ENCODE peak calls at places on chromosome 19, in five cellular contexts. V is psoas muscle, Y is LHCN-M2, I is lower leg skin, X is RPMI7951. S is an unnamed sample.

GRCh38 chr19:49272204-49272603 is 52.8 kb downstream of the SLC6A16 start:
- DNase-seq in V (no peak), Y (peak), I (peak), X (peak), S (peak)

GRCh38 chr19:47258895-47259555 is 2.7 kb downstream of the CCDC9 start:
- DNase-seq in Y (no peak), I (no peak), X (no peak), V (no peak), S (no peak)

GRCh38 chr19:55703790-55704215 is 28.8 kb downstream of the EPN1 start:
- DNase-seq in I (no peak), V (no peak), Y (no peak), X (peak), S (no peak)

GRCh38 chr19:3006075-3006767 is 22.9 kb downstream of the TLE2 start:
- DNase-seq in Y (no peak), I (no peak), V (no peak), X (no peak), S (no peak)

GRCh38 chr19:46845959-46846459 is 4.6 kb downstream of the AP2S1 start:
- DNase-seq in I (no peak), V (no peak), X (no peak), Y (no peak), S (no peak)

GRCh38 chr19:1151917-1152601 is 22.0 kb downstream of the SBNO2 start:
- DNase-seq in I (no peak), V (peak), X (peak), Y (no peak), S (no peak)

GRCh38 chr19:55352040-55352439 is 2.5 kb downstream of the COX6B2 start:
- DNase-seq in Y (no peak), V (no peak), X (no peak), I (no peak), S (peak)

GRCh38 chr19:52662631-52663030 is 24.5 kb upstream of the ZNF83 start:
- DNase-seq in Y (peak), V (no peak), X (no peak), I (no peak), S (peak)

GRCh38 chr19:16200038-16200775 is 2.5 kb downstream of the AP1M1 start:
- DNase-seq in I (peak), Y (peak), V (peak), X (no peak), S (no peak)

GRCh38 chr19:40147693-40148347 is 43.4 kb upstream of the MAP3K10 start:
- DNase-seq in V (no peak), Y (peak), I (peak), X (peak), S (peak)

GRCh38 chr19:7506385-7507328 is 9.2 kb upstream of the ZNF358 start:
- DNase-seq in X (peak), I (peak), Y (peak), V (peak), S (peak)

GRCh38 chr19:40718774-40719391 is 2.0 kb downstream of the ITPKC start:
- DNase-seq in V (peak), I (peak), X (peak), Y (peak), S (peak)

GRCh38 chr19:12793290-12794195 is 2.3 kb downstream of the JUNB start:
- DNase-seq in V (peak), Y (peak), I (peak), X (peak), S (peak)

GRCh38 chr19:44789943-44790467 is 12.3 kb downstream of the CBLC start:
- DNase-seq in V (no peak), I (no peak), Y (no peak), X (no peak), S (no peak)

GRCh38 chr19:397941-398706 is 10.8 kb downstream of the C2CD4C start:
- DNase-seq in V (no peak), I (no peak), Y (no peak), X (no peak), S (no peak)

GRCh38 chr19:39390460-39390758 is 497 bp downstream of the PAF1 start:
- DNase-seq in V (no peak), I (peak), X (no peak), Y (no peak), S (no peak)

GRCh38 chr19:4124638-4125037 is 716 bp upstream of the MAP2K2 start:
- DNase-seq in I (no peak), Y (no peak), V (no peak), X (no peak), S (no peak)

GRCh38 chr19:47681936-47682335 is 31.3 kb upstream of the EHD2 start:
- DNase-seq in X (no peak), Y (no peak), I (no peak), V (no peak), S (no peak)

GRCh38 chr19:511101-511841 is 4.0 kb downstream of the TPGS1 start:
- DNase-seq in V (no peak), Y (no peak), X (no peak), I (no peak), S (no peak)

GRCh38 chr19:49570138-49570856 is 10.1 kb downstream of the NOSIP start:
- DNase-seq in X (peak), Y (peak), I (no peak), V (no peak), S (peak)

GRCh38 chr19:12838893-12839656 is 760 bp downstream of the MAST1 start:
- DNase-seq in X (no peak), Y (no peak), V (no peak), I (no peak), S (no peak)

S was measured in M059J.